ENCODE peak calls at places on chromosomes 7 and 10, in five cellular contexts. E, C, W, A and P are unnamed samples.

GRCh38 chr7:85186521-85187241 is at the start of gene SEMA3D:
- DNase-seq in E (peak; percentile 48), C (peak; percentile 60), W (peak; percentile 7), A (peak; percentile 87), P (peak; percentile 87)

GRCh38 chr10:26759008-26759407 is 61.5 kb downstream of the PDSS1 start:
- DNase-seq in E (no peak), C (no peak), W (no peak), A (no peak), P (no peak)

GRCh38 chr7:47047384-47047783 is 534.5 kb downstream of the TNS3 start:
- DNase-seq in E (no peak), C (no peak), W (no peak), A (no peak), P (no peak)

GRCh38 chr7:68088894-68089293 is 1092.3 kb downstream of the TYW1 start:
- DNase-seq in E (no peak), C (no peak), W (no peak), A (no peak), P (no peak)

GRCh38 chr10:94644352-94644751 is 39.2 kb upstream of the CYP2C18 start:
- DNase-seq in E (no peak), C (no peak), W (no peak), A (no peak), P (no peak)

GRCh38 chr10:13555884-13556529 is 27.2 kb upstream of the BEND7 start:
- DNase-seq in E (no peak), C (no peak), W (no peak), A (no peak), P (no peak)

GRCh38 chr7:44936322-44936721 is 42.5 kb downstream of the MYO1G start:
- DNase-seq in E (no peak), C (no peak), W (no peak), A (no peak), P (no peak)

GRCh38 chr10:89513206-89513605 is 22.2 kb downstream of the SLC16A12 start:
- DNase-seq in E (no peak), C (no peak), W (no peak), A (no peak), P (no peak)

GRCh38 chr7:24908166-24908565 is 71.8 kb downstream of the OSBPL3 start:
- DNase-seq in E (no peak), C (no peak), W (no peak), A (no peak), P (no peak)

GRCh38 chr10:130037169-130037661 is 73.1 kb upstream of the EBF3 start:
- DNase-seq in E (no peak), C (no peak), W (no peak), A (no peak), P (no peak)

GRCh38 chr7:111527545-111527944 is 34.7 kb downstream of the IMMP2L start:
- DNase-seq in E (no peak), C (no peak), W (no peak), A (no peak), P (no peak)

GRCh38 chr10:109883859-109884771 is 39.2 kb downstream of the XPNPEP1 start:
- DNase-seq in E (peak; percentile 88), C (peak; percentile 72), W (peak; percentile 27), A (peak; percentile 81), P (peak; percentile 94)

GRCh38 chr7:73742753-73743641 is 4.4 kb upstream of the ABHD11 start:
- DNase-seq in E (peak; percentile 96), C (no peak), W (no peak), A (peak; percentile 16), P (peak; percentile 23)

GRCh38 chr10:132109341-132110072 is 43.8 kb downstream of the JAKMIP3 start:
- DNase-seq in E (no peak), C (peak; percentile 28), W (no peak), A (no peak), P (peak; percentile 30)

GRCh38 chr7:101094791-101095375 is 9.6 kb downstream of the TRIM56 start:
- DNase-seq in E (no peak), C (no peak), W (no peak), A (peak; percentile 66), P (peak; percentile 77)

GRCh38 chr10:116408716-116409115 is 18.9 kb upstream of the PNLIPRP3 start:
- DNase-seq in E (no peak), C (no peak), W (no peak), A (no peak), P (no peak)

GRCh38 chr7:29723599-29723998 is 82.7 kb upstream of the WIPF3 start:
- DNase-seq in E (peak; percentile 4), C (no peak), W (no peak), A (peak; percentile 33), P (peak; percentile 71)

GRCh38 chr7:135281363-135281949 is 47.8 kb downstream of the STRA8 start:
- DNase-seq in E (peak; percentile 79), C (peak; percentile 74), W (peak; percentile 42), A (peak; percentile 92), P (peak; percentile 92)
- H3K4me3 ChIP-seq in E (no peak overlapping the region), C (no peak overlapping the region), W (peak overlapping the region; percentile 21), A (no peak overlapping the region), P (no peak overlapping the region)

GRCh38 chr10:1043532-1043995 is 5.4 kb downstream of the IDI1 start:
- DNase-seq in E (no peak), C (no peak), W (no peak), A (no peak), P (no peak)
- H3K4me3 ChIP-seq in E (no peak overlapping the region), C (no peak overlapping the region), W (peak overlapping the region; percentile 33), A (no peak overlapping the region), P (no peak overlapping the region)

DNA sequence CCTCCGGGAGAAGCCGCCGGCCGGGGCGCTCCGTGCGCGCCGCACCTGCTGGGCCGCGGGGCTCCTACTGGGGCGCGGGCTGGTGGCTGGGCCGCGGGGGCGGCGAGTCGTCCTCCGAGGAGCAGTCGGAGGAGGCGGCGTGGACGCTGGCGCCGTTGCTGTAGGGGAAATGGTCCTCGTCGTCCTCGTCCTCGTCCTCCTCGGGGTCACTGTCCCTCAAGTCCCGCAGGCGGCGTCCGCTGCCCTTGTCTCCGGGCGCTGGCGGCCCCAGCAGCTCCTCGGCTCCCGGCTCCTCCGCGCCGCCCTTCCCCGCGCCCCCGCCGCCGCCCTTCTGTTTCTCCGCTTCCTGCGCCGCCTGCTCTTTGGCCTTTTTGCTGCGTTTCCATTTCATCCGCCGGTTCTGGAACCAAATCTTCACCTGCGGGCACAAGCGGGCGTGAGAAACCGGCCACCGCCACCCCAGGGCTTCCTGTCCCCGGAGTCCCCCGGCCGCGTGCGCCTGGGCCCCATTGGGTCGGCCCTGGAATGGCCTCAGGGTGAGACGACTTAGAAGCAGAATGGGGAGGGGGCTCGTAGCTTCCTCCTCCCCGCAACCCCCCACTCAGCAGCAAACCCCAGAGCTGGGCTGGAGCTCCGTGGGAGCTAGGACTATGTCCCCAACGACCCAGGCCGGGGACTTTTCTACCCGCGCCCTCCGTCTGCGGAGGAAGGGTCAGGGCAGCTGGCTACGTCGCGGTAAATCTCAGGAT is 4.8 kb downstream of the MNX1 start:
- DNase-seq in E (no peak), C (no peak), W (no peak), A (no peak), P (no peak)
- H3K4me3 ChIP-seq in E (no peak overlapping the region), C (peak overlapping the region; percentile 4), W (no peak overlapping the region), A (no peak overlapping the region), P (no peak overlapping the region)

DNA sequence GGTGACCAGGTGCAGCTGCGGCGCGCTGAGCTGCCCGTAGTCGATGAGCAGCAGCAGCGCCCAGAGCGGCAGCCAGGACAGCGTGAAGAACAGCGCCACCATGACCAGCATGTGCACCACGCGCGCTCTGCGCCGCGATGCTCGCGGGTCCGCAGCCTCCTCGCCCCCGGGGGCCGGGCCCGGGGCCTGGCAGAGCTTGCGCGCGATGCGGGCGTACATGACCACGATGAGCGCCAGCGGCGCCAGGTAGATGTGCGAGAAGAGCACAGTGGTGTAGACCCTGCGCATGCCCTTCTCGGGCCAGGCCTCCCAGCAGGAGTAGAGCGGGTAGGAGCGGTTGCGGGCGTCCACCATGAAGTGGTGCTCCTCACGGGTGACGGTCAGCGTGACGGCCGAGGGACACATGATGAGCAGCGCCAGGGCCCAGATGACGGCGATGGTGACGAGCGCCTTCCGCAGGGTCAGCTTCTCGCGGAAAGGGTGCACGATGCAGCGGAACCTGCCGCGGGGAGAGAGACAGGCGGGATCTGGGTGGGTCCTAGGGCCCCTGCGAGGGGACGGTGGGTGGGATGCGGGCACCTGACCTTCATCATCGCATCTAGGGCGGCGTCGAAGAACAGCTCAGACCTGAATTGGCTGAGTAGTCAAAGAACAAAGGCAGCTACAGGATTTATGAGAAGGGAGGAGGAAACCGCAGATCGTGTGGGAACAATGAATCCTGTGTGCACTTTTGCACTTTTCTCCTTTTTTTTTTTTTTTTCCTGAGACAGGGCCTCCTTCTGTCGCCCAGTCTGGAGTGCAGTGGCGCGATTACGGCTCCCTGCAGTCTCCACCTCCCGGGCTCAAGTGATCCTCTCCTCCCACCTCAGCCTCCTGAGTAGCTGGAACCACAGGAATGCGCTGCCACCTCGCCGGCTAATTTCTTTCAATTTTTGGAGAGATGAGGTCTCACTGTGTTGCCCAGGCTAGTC is 22.4 kb upstream of the PPA1 start:
- DNase-seq in E (peak; percentile 90), C (no peak), W (no peak), A (peak; percentile 70), P (peak; percentile 53)
- H3K4me3 ChIP-seq in E (no peak overlapping the region), C (peak overlapping the region; percentile 18), W (peak overlapping the region; percentile 47), A (no peak overlapping the region), P (no peak overlapping the region)

GRCh38 chr7:66119502-66119901 is 4.9 kb downstream of the CRCP start:
- DNase-seq in E (no peak), C (no peak), W (no peak), A (no peak), P (no peak)

GRCh38 chr7:66125052-66125694 is 10.5 kb downstream of the CRCP start:
- DNase-seq in E (no peak), C (no peak), W (no peak), A (no peak), P (no peak)
- H3K4me3 ChIP-seq in E (no peak overlapping the region), C (no peak overlapping the region), W (no peak overlapping the region), A (no peak overlapping the region), P (no peak overlapping the region)

GRCh38 chr7:132815130-132815529 is 238.9 kb upstream of the PLXNA4 start:
- DNase-seq in E (no peak), C (no peak), W (no peak), A (no peak), P (no peak)
- H3K4me3 ChIP-seq in E (no peak overlapping the region), C (no peak overlapping the region), W (no peak overlapping the region), A (no peak overlapping the region), P (no peak overlapping the region)

DNA sequence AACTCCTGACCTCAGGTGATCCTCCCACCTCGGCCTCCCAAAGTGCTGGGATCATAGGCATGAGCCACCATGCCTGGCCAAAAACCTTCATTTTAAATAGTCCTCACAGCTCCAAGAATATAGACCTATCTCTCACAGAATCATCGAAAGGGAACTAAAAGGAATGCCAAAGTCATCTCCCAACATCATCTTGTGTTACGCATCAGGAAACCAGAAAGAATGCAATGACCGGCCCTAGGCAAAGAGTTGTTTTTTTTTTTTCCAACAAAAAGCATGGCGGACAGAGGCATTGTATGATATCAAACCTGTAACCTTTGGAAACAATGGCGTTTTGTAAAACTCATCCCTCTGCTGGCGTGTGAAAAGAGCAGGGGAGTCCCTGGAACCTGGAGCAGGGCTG is 73.2 kb downstream of the FAM107B start:
- DNase-seq in E (no peak), C (no peak), W (no peak), A (no peak), P (no peak)
- H3K4me3 ChIP-seq in E (no peak overlapping the region), C (no peak overlapping the region), W (no peak overlapping the region), A (no peak overlapping the region), P (no peak overlapping the region)

GRCh38 chr10:5448333-5449048 is 36.1 kb downstream of the NET1 start:
- DNase-seq in E (no peak), C (no peak), W (no peak), A (no peak), P (no peak)
- H3K4me3 ChIP-seq in E (no peak overlapping the region), C (peak overlapping the region; percentile 25), W (peak overlapping the region; percentile 90), A (peak overlapping the region; percentile 86), P (no peak overlapping the region)

GRCh38 chr7:105028004-105028403 is 14.0 kb downstream of the KMT2E start:
- DNase-seq in E (no peak), C (no peak), W (no peak), A (no peak), P (no peak)
- H3K4me3 ChIP-seq in E (no peak overlapping the region), C (no peak overlapping the region), W (no peak overlapping the region), A (no peak overlapping the region), P (no peak overlapping the region)